ENCODE peak calls at places on chromosomes 3 and 15, in five cellular contexts. B is T-cell; M is stimulated activated CD4-positive, alpha-beta T cell treated with anti-CD3 and anti-CD28 coated beads, Interleukin-12 subunit alpha, Interleukin-12 subunit beta, amount 100 ng/mL, for 4 hours; S is GM13977; O is epithelial cell of esophagus. W is an unnamed sample.

GRCh38 chr3:40309925-40310635 is 573 bp downstream of the EIF1B start:
- DNase-seq in M (peak), B (peak), O (peak), S (peak), W (no peak)

GRCh38 chr3:187778726-187779125 is 33.5 kb upstream of the BCL6 start:
- DNase-seq in M (no peak), S (no peak), O (peak), B (no peak), W (no peak)

GRCh38 chr3:187212705-187213104 is 15.4 kb downstream of the RTP1 start:
- DNase-seq in O (no peak), S (no peak), B (no peak), M (no peak), W (no peak)

GRCh38 chr3:46695177-46695961 is 1.9 kb upstream of the ALS2CL start:
- DNase-seq in B (peak), M (peak), O (peak), S (peak), W (peak)

GRCh38 chr3:178761461-178761860 is 225.2 kb downstream of the KCNMB2 start:
- DNase-seq in B (no peak), S (no peak), O (no peak), M (no peak), W (no peak)

GRCh38 chr3:33152363-33153360 is 38.8 kb downstream of the CRTAP start:
- DNase-seq in B (no peak), M (no peak), S (no peak), O (peak), W (no peak)

GRCh38 chr15:40100947-40101905 is 7.5 kb downstream of the BMF start:
- DNase-seq in O (peak), B (no peak), S (no peak), M (no peak), W (no peak)

GRCh38 chr15:99929266-99929665 is 196.0 kb upstream of the LYSMD4 start:
- DNase-seq in B (no peak), M (no peak), S (no peak), O (no peak), W (no peak)

GRCh38 chr15:77626002-77626401 is 6.7 kb downstream of the LINGO1 start:
- DNase-seq in B (no peak), M (no peak), O (no peak), S (no peak), W (no peak)

GRCh38 chr3:32614956-32615355 is 44.3 kb upstream of the DYNC1LI1 start:
- DNase-seq in B (no peak), M (no peak), S (no peak), O (peak), W (no peak)

GRCh38 chr15:66830358-66830757 is 128.3 kb downstream of the SMAD6 start:
- DNase-seq in S (no peak), M (no peak), O (peak), B (no peak), W (no peak)

GRCh38 chr3:126998320-126998719 is 15.4 kb downstream of the PLXNA1 start:
- DNase-seq in M (no peak), O (no peak), S (no peak), B (no peak), W (no peak)

GRCh38 chr15:48794697-48795134 is 16.2 kb downstream of the CEP152 start:
- DNase-seq in M (no peak), B (no peak), S (peak), O (peak), W (no peak)

GRCh38 chr3:16550305-16550675 is 36.8 kb upstream of the RFTN1 start:
- DNase-seq in M (no peak), O (peak), B (no peak), S (no peak), W (no peak)